ENCODE peak calls at places on chromosome 6, in ten cellular contexts. J is ovary; S is mesenchymal stem cell; H is naive thymus-derived CD4-positive, alpha-beta T cell; M is ascending aorta; C is neuronal stem cell; W is coronary artery; Y is PC-3; T is lower lobe of right lung; N is breast epithelium. P is an unnamed sample.

GRCh38 chr6:20402181-20403079 is 751 bp downstream of the E2F3 start:
- DNase-seq in J (peak), S (peak), H (peak), M (no peak), C (peak), W (peak), Y (peak), T (peak), N (no peak), P (peak)

GRCh38 chr6:53119772-53120409 is 28.8 kb downstream of the GCM1 start:
- DNase-seq in J (no peak), S (peak), H (no peak), M (no peak), C (no peak), W (no peak), Y (peak), T (no peak), N (peak), P (no peak)

GRCh38 chr6:30216096-30216495 is 2.9 kb upstream of the TRIM26 start:
- DNase-seq in J (no peak), S (no peak), H (no peak), M (no peak), C (no peak), W (no peak), Y (no peak), T (no peak), N (no peak), P (no peak)

GRCh38 chr6:158419339-158419909 is 107.2 kb downstream of the TULP4 start:
- DNase-seq in J (no peak), S (no peak), H (no peak), M (no peak), C (no peak), W (no peak), Y (no peak), T (no peak), N (no peak), P (no peak)

GRCh38 chr6:105437236-105437635 is 34.4 kb upstream of the PREP start:
- DNase-seq in J (no peak), S (no peak), H (no peak), M (no peak), C (no peak), W (no peak), Y (no peak), T (no peak), N (no peak), P (no peak)

GRCh38 chr6:231779-232178 is 60.5 kb upstream of the DUSP22 start:
- DNase-seq in J (no peak), S (no peak), H (no peak), M (no peak), C (no peak), W (no peak), Y (no peak), T (no peak), N (no peak), P (no peak)

GRCh38 chr6:156961282-156961892 is 184.2 kb downstream of the ARID1B start:
- DNase-seq in J (no peak), S (no peak), H (no peak), M (no peak), C (no peak), W (no peak), Y (no peak), T (no peak), N (no peak), P (no peak)

GRCh38 chr6:36984581-36985383 is 1.2 kb downstream of the MTCH1 start:
- DNase-seq in J (peak), S (peak), H (peak), M (peak), C (peak), W (no peak), Y (peak), T (no peak), N (no peak), P (no peak)

GRCh38 chr6:91299544-91300491 is 712.9 kb upstream of the MAP3K7 start:
- DNase-seq in J (peak), S (peak), H (no peak), M (no peak), C (peak), W (no peak), Y (peak), T (no peak), N (no peak), P (no peak)

GRCh38 chr6:83086751-83087150 is 19.3 kb downstream of the DOP1A start:
- DNase-seq in J (no peak), S (no peak), H (no peak), M (no peak), C (no peak), W (no peak), Y (no peak), T (no peak), N (no peak), P (no peak)

GRCh38 chr6:5435449-5435848 is 174.1 kb downstream of the FARS2 start:
- DNase-seq in J (no peak), S (peak), H (no peak), M (no peak), C (no peak), W (no peak), Y (peak), T (no peak), N (no peak), P (no peak)

GRCh38 chr6:157715766-157716171 is 107.3 kb upstream of the SNX9 start:
- DNase-seq in J (peak), S (peak), H (no peak), M (no peak), C (no peak), W (peak), Y (no peak), T (no peak), N (peak), P (no peak)

GRCh38 chr6:45677381-45677992 is 299.8 kb upstream of the SUPT3H start:
- DNase-seq in J (no peak), S (peak), H (peak), M (no peak), C (no peak), W (no peak), Y (peak), T (no peak), N (no peak), P (no peak)

GRCh38 chr6:34566830-34567546 is 10.9 kb upstream of the SPDEF start:
- DNase-seq in J (no peak), S (no peak), H (no peak), M (no peak), C (no peak), W (no peak), Y (no peak), T (no peak), N (no peak), P (no peak)

GRCh38 chr6:111447051-111447450 is 36.0 kb downstream of the REV3L start:
- DNase-seq in J (no peak), S (no peak), H (no peak), M (no peak), C (no peak), W (no peak), Y (no peak), T (no peak), N (no peak), P (no peak)

GRCh38 chr6:150452642-150453243 is 83.9 kb downstream of the IYD start:
- DNase-seq in J (no peak), S (no peak), H (no peak), M (no peak), C (peak), W (no peak), Y (no peak), T (peak), N (no peak), P (no peak)

GRCh38 chr6:22821664-22822320 is 252.4 kb downstream of the HDGFL1 start:
- DNase-seq in J (no peak), S (peak), H (no peak), M (no peak), C (no peak), W (no peak), Y (no peak), T (no peak), N (no peak), P (no peak)

GRCh38 chr6:87029711-87030314 is 65.1 kb downstream of the CGA start:
- DNase-seq in J (no peak), S (peak), H (no peak), M (no peak), C (peak), W (no peak), Y (peak), T (no peak), N (no peak), P (no peak)

GRCh38 chr6:33317668-33318425 is at the start of gene ZBTB22:
- DNase-seq in J (peak), S (peak), H (peak), M (peak), C (peak), W (peak), Y (peak), T (peak), N (peak), P (peak)

GRCh38 chr6:35295521-35296315 is 1.9 kb upstream of the DEF6 start:
- DNase-seq in J (no peak), S (no peak), H (no peak), M (no peak), C (no peak), W (no peak), Y (no peak), T (no peak), N (no peak), P (no peak)

GRCh38 chr6:706819-707381 is 14.0 kb upstream of the EXOC2 start:
- DNase-seq in J (no peak), S (no peak), H (no peak), M (no peak), C (no peak), W (no peak), Y (no peak), T (no peak), N (no peak), P (no peak)

GRCh38 chr6:16452348-16452747 is 214.0 kb downstream of the GMPR start:
- DNase-seq in J (no peak), S (no peak), H (no peak), M (no peak), C (no peak), W (no peak), Y (no peak), T (no peak), N (no peak), P (no peak)

GRCh38 chr6:70423189-70424133 is 10.2 kb downstream of the FAM135A start:
- DNase-seq in J (no peak), S (peak), H (no peak), M (no peak), C (no peak), W (no peak), Y (no peak), T (no peak), N (no peak), P (no peak)

GRCh38 chr6:87822011-87822410 is 120.0 kb upstream of the AKIRIN2 start:
- DNase-seq in J (no peak), S (peak), H (no peak), M (no peak), C (no peak), W (no peak), Y (no peak), T (no peak), N (no peak), P (no peak)

GRCh38 chr6:46410330-46410953 is 80.8 kb downstream of the RCAN2 start:
- DNase-seq in J (no peak), S (no peak), H (peak), M (no peak), C (no peak), W (no peak), Y (peak), T (no peak), N (no peak), P (peak)

GRCh38 chr6:149033454-149034241 is 283.9 kb upstream of the TAB2 start:
- DNase-seq in J (no peak), S (no peak), H (no peak), M (no peak), C (no peak), W (no peak), Y (no peak), T (no peak), N (no peak), P (no peak)

GRCh38 chr6:23647045-23647444 is 479.0 kb upstream of the NRSN1 start:
- DNase-seq in J (no peak), S (no peak), H (no peak), M (no peak), C (no peak), W (no peak), Y (no peak), T (no peak), N (no peak), P (no peak)

GRCh38 chr6:51077967-51078518 is 259.4 kb downstream of the TFAP2B start:
- DNase-seq in J (no peak), S (no peak), H (no peak), M (no peak), C (peak), W (no peak), Y (peak), T (no peak), N (no peak), P (no peak)

GRCh38 chr6:160031442-160031841 is 62.6 kb downstream of the IGF2R start:
- DNase-seq in J (no peak), S (no peak), H (no peak), M (no peak), C (no peak), W (no peak), Y (peak), T (no peak), N (no peak), P (no peak)

GRCh38 chr6:4349323-4349722 is 213.9 kb upstream of the ECI2 start:
- DNase-seq in J (no peak), S (no peak), H (no peak), M (no peak), C (no peak), W (no peak), Y (no peak), T (no peak), N (no peak), P (no peak)

GRCh38 chr6:42746452-42747400 is 823 bp upstream of the TBCC start:
- DNase-seq in J (peak), S (peak), H (peak), M (peak), C (peak), W (peak), Y (peak), T (peak), N (peak), P (peak)

GRCh38 chr6:75934643-75935472 is 137.6 kb downstream of the IMPG1 start:
- DNase-seq in J (peak), S (peak), H (peak), M (no peak), C (peak), W (no peak), Y (peak), T (no peak), N (no peak), P (peak)

GRCh38 chr6:22251331-22251730 is 45.5 kb downstream of the PRL start:
- DNase-seq in J (no peak), S (peak), H (no peak), M (no peak), C (no peak), W (no peak), Y (peak), T (no peak), N (no peak), P (no peak)

GRCh38 chr6:61585504-61585903 is 700.5 kb downstream of the KHDRBS2 start:
- DNase-seq in J (no peak), S (no peak), H (no peak), M (no peak), C (no peak), W (no peak), Y (no peak), T (no peak), N (no peak), P (no peak)

GRCh38 chr6:136015531-136015930 is 164.0 kb downstream of the PDE7B start:
- DNase-seq in J (no peak), S (no peak), H (no peak), M (no peak), C (no peak), W (no peak), Y (no peak), T (no peak), N (no peak), P (no peak)

GRCh38 chr6:166258854-166259276 is 49.3 kb downstream of the PRR18 start:
- DNase-seq in J (no peak), S (peak), H (peak), M (no peak), C (no peak), W (no peak), Y (peak), T (peak), N (no peak), P (peak)

GRCh38 chr6:48069280-48069679 is 41.7 kb downstream of the PTCHD4 start:
- DNase-seq in J (no peak), S (peak), H (no peak), M (no peak), C (no peak), W (no peak), Y (no peak), T (no peak), N (no peak), P (no peak)

GRCh38 chr6:119620846-119621570 is 271.4 kb upstream of the MAN1A1 start:
- DNase-seq in J (no peak), S (peak), H (no peak), M (no peak), C (no peak), W (no peak), Y (peak), T (no peak), N (no peak), P (no peak)
- H3K4me3 ChIP-seq in J (no peak), S (no peak), H (no peak), M (no peak), C (no peak), W (no peak), Y (peak), T (no peak), N (no peak), P (no peak)

GRCh38 chr6:139533166-139533565 is 158.7 kb upstream of the CITED2 start:
- DNase-seq in J (no peak), S (no peak), H (no peak), M (no peak), C (no peak), W (no peak), Y (no peak), T (no peak), N (no peak), P (no peak)
- H3K27ac ChIP-seq in J (peak), S (peak), H (no peak), M (peak), C (no peak), W (peak), Y (no peak), T (peak), N (peak), P (peak)

GRCh38 chr6:44117397-44118128 is 9.7 kb downstream of the MRPL14 start:
- DNase-seq in J (no peak), S (no peak), H (no peak), M (no peak), C (no peak), W (no peak), Y (peak), T (peak), N (no peak), P (no peak)

GRCh38 chr6:44113396-44113795 is 13.9 kb downstream of the MRPL14 start:
- DNase-seq in J (no peak), S (no peak), H (no peak), M (no peak), C (no peak), W (no peak), Y (no peak), T (no peak), N (no peak), P (no peak)

GRCh38 chr6:44116643-44117382 is 10.4 kb downstream of the MRPL14 start:
- DNase-seq in J (no peak), S (peak), H (no peak), M (no peak), C (no peak), W (no peak), Y (peak), T (no peak), N (no peak), P (no peak)

GRCh38 chr6:44119704-44120262 is 7.5 kb downstream of the MRPL14 start:
- DNase-seq in J (no peak), S (no peak), H (no peak), M (no peak), C (no peak), W (no peak), Y (peak), T (peak), N (no peak), P (no peak)

GRCh38 chr6:44115866-44116265 is 11.4 kb downstream of the MRPL14 start:
- DNase-seq in J (no peak), S (no peak), H (no peak), M (no peak), C (no peak), W (no peak), Y (peak), T (no peak), N (peak), P (no peak)
- H3K4me3 ChIP-seq in J (no peak), S (no peak), H (no peak), M (no peak), C (no peak), W (no peak), Y (peak), T (no peak), N (no peak), P (no peak)

GRCh38 chr6:96458771-96459170 is 62.8 kb upstream of the UFL1 start:
- DNase-seq in J (no peak), S (no peak), H (no peak), M (no peak), C (no peak), W (no peak), Y (no peak), T (no peak), N (no peak), P (no peak)

GRCh38 chr6:96465321-96465903 is 56.2 kb upstream of the UFL1 start:
- DNase-seq in J (no peak), S (no peak), H (no peak), M (no peak), C (no peak), W (no peak), Y (peak), T (no peak), N (no peak), P (no peak)

GRCh38 chr6:96460052-96460700 is 61.4 kb upstream of the UFL1 start:
- DNase-seq in J (no peak), S (no peak), H (no peak), M (no peak), C (no peak), W (no peak), Y (no peak), T (no peak), N (no peak), P (no peak)
- H3K27ac ChIP-seq in J (no peak), S (no peak), H (no peak), M (no peak), C (no peak), W (no peak), Y (no peak), T (no peak), N (no peak), P (no peak)